ENCODE peak calls at places on chromosomes 4 and X, in six cellular contexts. T is upper lobe of right lung, U is tibial artery, N is neural progenitor cell, C is foreskin fibroblast, E is body of pancreas. P is an unnamed sample.

GRCh38 chr4:132218406-132218805 is 930.7 kb upstream of the PCDH10 start:
- DNase-seq in E (no peak), N (no peak), C (no peak), T (no peak), U (no peak), P (no peak)

GRCh38 chrX:13627306-13627705 is 25.6 kb upstream of the TCEANC start:
- DNase-seq in E (no peak), N (no peak), T (no peak), C (no peak), U (no peak), P (no peak)

GRCh38 chr4:25913056-25913850 is 767 bp upstream of the SMIM20 start:
- DNase-seq in N (peak), T (peak), U (peak), E (peak), C (peak), P (no peak)

GRCh38 chr4:7332216-7333023 is 102.3 kb downstream of the PSAPL1 start:
- DNase-seq in N (no peak), U (no peak), E (peak), C (no peak), T (no peak), P (no peak)

GRCh38 chr4:181046809-181047208 is 1196.4 kb upstream of the TENM3 start:
- DNase-seq in E (no peak), N (peak), T (no peak), C (no peak), U (no peak), P (no peak)

GRCh38 chr4:148539387-148539786 is 97.2 kb upstream of the NR3C2 start:
- DNase-seq in N (no peak), T (no peak), U (no peak), E (no peak), C (no peak), P (no peak)

GRCh38 chr4:151676301-151676700 is 84.5 kb downstream of the GATB start:
- DNase-seq in N (no peak), E (peak), T (no peak), C (peak), U (no peak), P (no peak)

GRCh38 chr4:53477038-53477565 is 99.7 kb downstream of the FIP1L1 start:
- DNase-seq in U (no peak), E (no peak), C (no peak), T (no peak), N (peak), P (no peak)

GRCh38 chr4:1195894-1196401 is 23.6 kb upstream of the SPON2 start:
- DNase-seq in N (no peak), C (no peak), E (peak), T (peak), U (no peak), P (no peak)

GRCh38 chr4:145043306-145043705 is 54.7 kb downstream of the ANAPC10 start:
- DNase-seq in U (no peak), N (peak), T (no peak), C (no peak), E (no peak), P (no peak)

GRCh38 chrX:361231-362145 is 25.2 kb downstream of the PPP2R3B start:
- DNase-seq in T (peak), N (no peak), U (no peak), E (no peak), C (no peak), P (no peak)

GRCh38 chrX:47620303-47620685 is 637 bp upstream of the SYN1 start:
- DNase-seq in E (no peak), T (no peak), U (no peak), N (no peak), C (no peak), P (no peak)

GRCh38 chr4:38620527-38620926 is 43.5 kb upstream of the KLF3 start:
- DNase-seq in E (no peak), U (no peak), T (no peak), N (no peak), C (no peak), P (no peak)

GRCh38 chr4:140223056-140223810 is 69.2 kb upstream of the MAML3 start:
- DNase-seq in E (no peak), T (no peak), N (no peak), C (peak), U (no peak), P (no peak)

GRCh38 chr4:186840222-186840701 is 116.6 kb upstream of the FAT1 start:
- DNase-seq in U (peak), E (peak), C (no peak), T (no peak), N (no peak), P (no peak)

DNA sequence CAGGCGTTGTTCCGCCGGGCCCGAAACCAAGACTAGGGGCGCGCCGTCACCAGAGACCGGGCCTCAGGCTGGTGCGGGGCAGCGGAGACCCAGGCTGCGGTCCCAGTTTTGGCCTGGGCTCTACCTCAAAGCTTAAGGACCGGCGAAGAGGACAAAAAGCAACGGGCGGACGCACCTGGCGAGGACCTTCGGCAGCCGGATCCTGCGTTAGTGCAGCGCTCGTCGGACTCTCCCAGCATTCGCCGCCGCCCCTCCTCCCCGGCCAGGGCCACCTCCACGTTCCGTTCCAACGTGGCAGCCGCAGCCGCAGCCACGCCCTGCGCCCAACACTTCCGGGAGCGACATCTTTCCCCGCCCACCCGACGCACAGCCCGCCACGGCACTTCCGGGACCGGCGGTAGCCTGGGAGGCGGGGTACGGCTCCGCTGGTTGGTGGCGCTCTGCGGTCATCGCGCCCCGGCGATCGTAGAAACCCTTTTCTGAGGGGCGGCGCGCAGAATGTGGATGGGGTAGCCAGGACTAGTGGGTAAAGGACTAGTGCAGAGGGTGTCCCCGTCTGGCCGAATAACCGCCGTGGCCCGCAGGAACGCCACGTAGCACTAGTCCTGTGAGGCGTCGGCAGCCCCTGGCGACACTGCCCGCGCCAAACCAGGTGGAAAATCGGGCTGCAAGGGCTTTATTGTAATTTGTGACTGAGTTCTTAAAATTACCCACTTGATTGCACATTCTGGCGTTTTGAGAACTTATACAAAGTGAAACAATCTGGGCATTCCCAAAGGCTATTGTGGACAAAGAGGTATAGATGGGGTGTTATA is at the start of gene SEC31A:
- DNase-seq in E (peak), C (peak), U (peak), N (peak), T (peak), P (peak)
- TF ChIP-seq CTCF in E (peak), C (no peak), U (no peak), N (peak), T (no peak), P (no peak)

GRCh38 chr4:176708771-176709311 is 83.9 kb downstream of the VEGFC start:
- DNase-seq in E (no peak), C (no peak), U (no peak), T (no peak), N (no peak), P (no peak)

GRCh38 chr4:176709417-176709816 is 83.3 kb downstream of the VEGFC start:
- DNase-seq in E (no peak), T (no peak), C (no peak), N (no peak), U (no peak), P (no peak)
- TF ChIP-seq CTCF in E (no peak), T (no peak), C (no peak), N (no peak), U (no peak), P (no peak)

GRCh38 chr4:2428496-2429213 is 9.9 kb downstream of the CFAP99 start:
- DNase-seq in U (no peak), E (no peak), C (no peak), N (no peak), T (peak), P (no peak)
- TF ChIP-seq CTCF in U (no peak), E (no peak), C (no peak), N (no peak), T (no peak), P (no peak)

GRCh38 chr4:3788366-3788660 is 22.1 kb downstream of the ADRA2C start:
- DNase-seq in E (no peak), T (no peak), N (no peak), C (no peak), U (no peak), P (no peak)

GRCh38 chr4:3791910-3792542 is 25.8 kb downstream of the ADRA2C start:
- DNase-seq in N (peak), C (no peak), U (no peak), T (no peak), E (peak), P (peak)

GRCh38 chr4:3789587-3789986 is 23.4 kb downstream of the ADRA2C start:
- DNase-seq in C (no peak), U (no peak), E (no peak), N (no peak), T (no peak), P (no peak)

GRCh38 chr4:3791256-3791655 is 25.1 kb downstream of the ADRA2C start:
- DNase-seq in U (no peak), C (no peak), T (no peak), N (no peak), E (no peak), P (no peak)

GRCh38 chr4:3790006-3790561 is 23.9 kb downstream of the ADRA2C start:
- DNase-seq in T (no peak), E (no peak), U (no peak), C (no peak), N (no peak), P (no peak)
- TF ChIP-seq CTCF in T (no peak), E (no peak), U (no peak), C (no peak), N (no peak), P (no peak)

DNA sequence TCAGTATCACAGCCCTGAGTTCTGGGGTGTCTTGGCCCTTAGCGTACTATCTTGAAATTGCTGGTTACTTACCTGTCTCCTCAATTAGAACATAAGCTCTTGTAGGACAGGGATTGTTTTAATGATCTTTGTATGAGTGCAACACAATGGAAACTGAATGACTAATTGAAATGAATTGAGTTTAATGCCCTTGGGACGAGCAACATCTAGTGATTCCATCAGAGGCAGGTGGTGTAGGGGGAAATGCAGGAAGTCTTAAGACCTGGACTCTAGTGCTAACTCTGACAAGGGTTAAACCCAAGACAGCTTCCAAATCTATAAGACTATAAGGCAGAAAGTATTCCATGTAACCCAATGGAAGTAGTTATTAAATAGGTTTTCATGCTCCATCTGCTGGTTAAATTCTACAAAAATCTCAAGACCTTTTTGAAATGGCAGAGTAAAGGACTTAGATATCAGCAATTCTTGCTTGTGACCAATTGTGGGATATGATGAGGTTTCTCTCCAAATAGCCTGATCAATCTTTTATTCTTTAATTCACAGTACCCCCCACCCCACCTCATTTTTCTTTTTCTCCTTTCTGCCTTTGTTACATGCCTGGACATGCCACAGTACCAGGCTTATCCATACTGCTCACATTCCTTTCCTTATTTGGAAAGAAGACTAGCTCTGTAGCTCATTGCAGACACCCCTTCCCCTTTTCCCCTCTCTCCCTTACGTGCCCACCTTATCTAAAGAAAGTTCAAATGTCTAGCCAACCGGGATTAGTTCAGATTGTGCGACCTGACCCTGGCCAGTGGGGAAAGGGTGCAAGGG is 340.8 kb downstream of the PAPSS1 start:
- DNase-seq in C (peak), U (no peak), T (no peak), N (no peak), E (no peak), P (no peak)
- TF ChIP-seq CTCF in C (peak), U (no peak), T (no peak), N (no peak), E (no peak), P (no peak)